ENCODE peak calls at places on chromosomes 11 and 22, in six cellular contexts. O, I, W, G, R and U are unnamed samples.

GRCh38 chr11:120489799-120490198 is 21.7 kb upstream of the GRIK4 start:
- DNase-seq in O (no peak), I (no peak), W (no peak), G (no peak), R (no peak), U (no peak)

GRCh38 chr22:39543095-39543494 is 10.5 kb upstream of the RPS19BP1 start:
- DNase-seq in O (peak; percentile 32), I (no peak), W (no peak), G (no peak), R (peak; percentile 38), U (no peak)

GRCh38 chr22:23826510-23827350 is 12.1 kb downstream of the DERL3 start:
- DNase-seq in O (peak; percentile 26), I (no peak), W (peak; percentile 45), G (no peak), R (peak; percentile 70), U (no peak)

GRCh38 chr11:2272241-2272945 is 2.0 kb upstream of the ASCL2 start:
- DNase-seq in O (no peak), I (no peak), W (no peak), G (peak; percentile 45), R (no peak), U (no peak)

GRCh38 chr22:42648368-42649260 is 578 bp downstream of the CYB5R3 start:
- DNase-seq in O (no peak), I (peak; percentile 19), W (no peak), G (no peak), R (peak; percentile 52), U (no peak)

GRCh38 chr11:82315093-82315492 is 418.6 kb downstream of the FAM181B start:
- DNase-seq in O (no peak), I (peak; percentile 72), W (peak; percentile 52), G (peak; percentile 63), R (no peak), U (peak; percentile 20)

GRCh38 chr11:72641900-72642814 is 32.1 kb downstream of the PDE2A start:
- DNase-seq in O (no peak), I (no peak), W (peak; percentile 7), G (peak; percentile 76), R (peak; percentile 23), U (no peak)

GRCh38 chr22:47296405-47297260 is 534.2 kb downstream of the TBC1D22A start:
- DNase-seq in O (no peak), I (no peak), W (no peak), G (no peak), R (no peak), U (no peak)

GRCh38 chr22:35440129-35440528 is 40.2 kb downstream of the MCM5 start:
- DNase-seq in O (no peak), I (no peak), W (no peak), G (no peak), R (no peak), U (no peak)

GRCh38 chr11:76236092-76237026 is 30.1 kb upstream of the WNT11 start:
- DNase-seq in O (peak; percentile 33), I (peak; percentile 79), W (peak; percentile 12), G (peak; percentile 88), R (peak; percentile 71), U (no peak)
- H3K18ac ChIP-seq in O (no peak overlapping the region), I (no peak overlapping the region), W (no peak overlapping the region), G (peak overlapping the region; percentile 98), R (no peak overlapping the region), U (peak overlapping the region; percentile 95)

DNA sequence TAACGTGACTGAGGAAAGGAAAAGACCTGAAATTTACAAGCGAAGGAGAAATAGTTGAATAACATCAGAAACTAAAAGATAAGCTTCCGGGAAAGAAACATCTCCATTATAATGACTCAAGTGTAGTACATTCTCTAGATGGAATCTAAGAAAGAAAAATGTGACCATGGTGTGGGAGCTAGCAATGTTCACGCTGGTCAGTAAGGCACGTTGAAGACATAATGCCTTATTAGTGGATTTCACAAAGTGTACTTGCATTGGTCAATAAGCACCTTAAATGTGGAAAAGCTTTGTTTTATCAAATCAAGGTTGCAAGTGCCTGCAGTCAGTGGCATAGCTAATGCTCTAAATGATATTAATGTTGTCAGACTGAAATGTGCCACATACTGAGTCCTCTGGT is 2.8 kb upstream of the LARGE1 start:
- DNase-seq in O (peak; percentile 28), I (no peak), W (peak; percentile 29), G (no peak), R (peak; percentile 43), U (no peak)
- H3K4me3 ChIP-seq in O (peak overlapping the region; percentile 79), I (no peak overlapping the region), W (no peak overlapping the region), G (peak overlapping the region; percentile 61), R (peak overlapping the region; percentile 86), U (no peak overlapping the region)

GRCh38 chr22:43812890-43813289 is 785 bp upstream of the EFCAB6 start:
- DNase-seq in O (no peak), I (no peak), W (no peak), G (no peak), R (no peak), U (no peak)

GRCh38 chr22:43811777-43812148 is 342 bp downstream of the EFCAB6 start:
- DNase-seq in O (peak; percentile 61), I (peak; percentile 30), W (no peak), G (no peak), R (peak; percentile 74), U (no peak)

GRCh38 chr22:43817402-43817801 is 5.3 kb upstream of the EFCAB6 start:
- DNase-seq in O (no peak), I (no peak), W (no peak), G (no peak), R (no peak), U (no peak)

GRCh38 chr22:43814264-43814663 is 2.2 kb upstream of the EFCAB6 start:
- DNase-seq in O (no peak), I (no peak), W (no peak), G (no peak), R (no peak), U (no peak)

DNA sequence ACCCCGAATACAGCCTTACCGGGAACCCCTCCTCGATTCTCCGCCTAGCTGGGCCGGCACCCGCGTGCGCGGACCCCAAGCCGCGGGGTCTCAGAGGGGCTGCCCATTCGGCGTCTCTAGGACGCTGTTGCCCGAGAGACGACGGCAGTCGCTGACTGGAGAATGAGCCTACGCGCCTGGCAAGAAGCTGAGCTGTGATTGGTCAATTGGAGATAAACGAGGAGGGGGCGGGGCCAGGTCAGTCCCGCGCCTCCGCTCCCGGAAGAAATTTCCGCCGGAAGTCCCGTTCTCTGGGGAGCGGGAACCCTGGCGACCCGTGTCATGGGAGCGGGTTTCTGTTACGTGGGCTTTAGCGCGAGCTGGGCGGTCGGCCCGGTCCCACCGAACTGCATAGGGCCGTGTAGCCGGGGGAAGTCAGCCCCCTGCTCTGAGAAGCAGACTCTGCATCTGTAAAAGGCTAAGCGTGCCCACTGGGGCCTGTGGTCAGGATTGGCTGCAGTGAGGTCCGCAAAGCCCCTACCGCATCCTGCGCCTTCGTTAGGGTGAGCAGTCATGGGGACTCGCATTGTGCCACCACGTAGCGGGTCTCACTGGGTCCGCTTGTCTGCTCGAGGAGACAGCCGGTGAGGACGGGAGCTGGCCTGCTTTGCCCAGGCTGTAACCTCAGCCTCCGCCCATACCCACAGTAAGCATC is at the start of gene EFCAB6:
- DNase-seq in O (peak; percentile 90), I (peak; percentile 96), W (peak; percentile 59), G (peak; percentile 93), R (peak; percentile 94), U (peak; percentile 94)
- H3K18ac ChIP-seq in O (peak within 1 kb of the TSS; percentile 53), I (no peak within 1 kb of the TSS), W (peak within 1 kb of the TSS; percentile 25), G (peak within 1 kb of the TSS; percentile 91), R (peak within 1 kb of the TSS; percentile 95), U (peak within 1 kb of the TSS; percentile 97)

GRCh38 chr11:88329563-88330250 is 7.8 kb downstream of the CTSC start:
- DNase-seq in O (no peak), I (no peak), W (no peak), G (no peak), R (no peak), U (no peak)
- H3K4me3 ChIP-seq in O (no peak overlapping the region), I (no peak overlapping the region), W (no peak overlapping the region), G (no peak overlapping the region), R (no peak overlapping the region), U (no peak overlapping the region)

GRCh38 chr11:19073454-19074415 is 13.2 kb upstream of the MRGPRX2 start:
- DNase-seq in O (no peak), I (no peak), W (no peak), G (peak; percentile 46), R (no peak), U (no peak)
- H3K18ac ChIP-seq in O (no peak overlapping the region), I (no peak overlapping the region), W (no peak overlapping the region), G (peak overlapping the region; percentile 81), R (no peak overlapping the region), U (no peak overlapping the region)

GRCh38 chr11:57779275-57779674 is 17.7 kb downstream of the CTNND1 start:
- DNase-seq in O (peak; percentile 63), I (peak; percentile 98), W (peak; percentile 85), G (no peak), R (peak; percentile 63), U (no peak)
- H3K4me3 ChIP-seq in O (no peak overlapping the region), I (no peak overlapping the region), W (no peak overlapping the region), G (no peak overlapping the region), R (no peak overlapping the region), U (peak overlapping the region; percentile 25)